ENCODE peak calls at places on chromosomes 2 and 18, in four cellular contexts. Z is suprapubic skin, B is psoas muscle, D is AG10803. Q is an unnamed sample.

GRCh38 chr2:147711031-147711430 is 133.8 kb upstream of the ACVR2A start:
- DNase-seq in D (peak), B (no peak), Z (no peak), Q (no peak)

GRCh38 chr2:40412456-40412855 is 39.4 kb downstream of the SLC8A1 start:
- DNase-seq in Z (no peak), D (no peak), B (no peak), Q (no peak)

GRCh38 chr18:11987527-11987926 is 6.2 kb downstream of the IMPA2 start:
- DNase-seq in D (peak), Z (no peak), B (no peak), Q (peak)

GRCh38 chr2:162022290-162022945 is 51.6 kb downstream of the DPP4 start:
- DNase-seq in B (no peak), Z (no peak), D (peak), Q (no peak)

GRCh38 chr2:69577467-69578200 is 65.9 kb downstream of the AAK1 start:
- DNase-seq in Z (no peak), B (peak), D (peak), Q (no peak)

GRCh38 chr2:15223887-15224286 is 337.2 kb downstream of the NBAS start:
- DNase-seq in Z (no peak), D (peak), B (no peak), Q (no peak)

GRCh38 chr2:82839046-82839445 is 1620.0 kb downstream of the SUCLG1 start:
- DNase-seq in Z (no peak), D (no peak), B (no peak), Q (no peak)

GRCh38 chr18:39274535-39274934 is 1708.9 kb upstream of the CELF4 start:
- DNase-seq in D (no peak), B (no peak), Z (no peak), Q (no peak)

GRCh38 chr18:21242141-21243040 is at the start of gene GREB1L:
- DNase-seq in Z (no peak), B (peak), D (peak), Q (no peak)

GRCh38 chr18:74731097-74731496 is 133.4 kb downstream of the ZNF407 start:
- DNase-seq in B (no peak), Z (no peak), D (peak), Q (no peak)

GRCh38 chr2:186009341-186009740 is 270.7 kb downstream of the FSIP2 start:
- DNase-seq in D (no peak), B (no peak), Z (no peak), Q (no peak)

GRCh38 chr2:86283461-86284030 is 53.9 kb downstream of the REEP1 start:
- DNase-seq in Z (no peak), D (no peak), B (no peak), Q (no peak)

GRCh38 chr18:5294113-5294617 is 1.4 kb downstream of the ZBTB14 start:
- DNase-seq in D (peak), Z (no peak), B (no peak), Q (no peak)

GRCh38 chr2:171244970-171245782 is 84.5 kb upstream of the TLK1 start:
- DNase-seq in Z (no peak), D (peak), B (no peak), Q (no peak)

GRCh38 chr2:238939521-238940403 is 91.9 kb downstream of the TWIST2 start:
- DNase-seq in D (no peak), Z (peak), B (no peak), Q (no peak)

GRCh38 chr2:191630313-191630712 is 47.6 kb upstream of the NABP1 start:
- DNase-seq in Z (no peak), D (no peak), B (no peak), Q (no peak)

GRCh38 chr18:73647391-73647790 is 500.2 kb downstream of the FBXO15 start:
- DNase-seq in D (no peak), Z (no peak), B (no peak), Q (no peak)

GRCh38 chr2:12326449-12327190 is 390.1 kb upstream of the TRIB2 start:
- DNase-seq in D (no peak), B (no peak), Z (no peak), Q (no peak)

GRCh38 chr2:197071790-197072436 is 145.4 kb upstream of the PGAP1 start:
- DNase-seq in B (no peak), Z (no peak), D (peak), Q (no peak)

GRCh38 chr2:226578879-226579278 is 220.7 kb downstream of the IRS1 start:
- DNase-seq in Z (no peak), D (peak), B (no peak), Q (no peak)

GRCh38 chr2:26170795-26171194 is 2.1 kb upstream of the GAREM2 start:
- DNase-seq in B (no peak), Z (peak), D (no peak), Q (no peak)

GRCh38 chr2:233074106-233074505 is 14.0 kb downstream of the INPP5D start:
- DNase-seq in B (no peak), Z (peak), D (no peak), Q (no peak)
- TF ChIP-seq CTCF in B (no peak), Z (no peak), D (no peak), Q (no peak)

DNA sequence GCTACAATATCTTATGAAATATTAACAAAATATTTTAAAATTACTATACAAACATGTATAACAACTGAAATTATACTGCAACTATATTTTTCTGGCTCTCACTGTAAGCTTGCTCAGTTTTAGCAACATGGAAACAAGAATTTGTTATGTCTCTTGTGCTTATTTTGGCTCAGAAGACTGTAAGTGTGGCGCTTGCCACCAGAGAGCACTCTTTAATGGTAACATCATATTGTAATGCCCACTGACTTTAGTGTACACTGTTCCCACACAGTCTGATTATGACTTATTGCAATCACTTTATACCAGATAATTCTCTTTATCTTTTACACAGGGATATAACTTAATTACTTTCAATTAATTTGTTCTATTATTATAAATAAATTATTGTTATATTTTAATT is 1500.6 kb upstream of the TMEFF2 start:
- DNase-seq in D (peak), B (no peak), Z (no peak), Q (no peak)
- TF ChIP-seq CTCF in D (peak), B (no peak), Z (no peak), Q (no peak)

GRCh38 chr2:99066602-99067001 is 74.9 kb upstream of the C2orf15 start:
- DNase-seq in Z (no peak), B (no peak), D (peak), Q (no peak)
- TF ChIP-seq CTCF in Z (peak), B (no peak), D (peak), Q (no peak)

GRCh38 chr2:46167406-46167805 is 129.8 kb upstream of the EPAS1 start:
- DNase-seq in B (no peak), D (peak), Z (no peak), Q (no peak)
- TF ChIP-seq CTCF in B (no peak), D (no peak), Z (no peak), Q (no peak)